ENCODE peak calls at places on chromosomes 16 and 17, in nine cellular contexts. One of them, this sample, is unnamed.

GRCh38 chr16:49019826-49020401 is 261.7 kb downstream of the CBLN1 start:
- DNase-seq in psoas muscle: no peak
- DNase-seq in neural progenitor cell: no peak
- DNase-seq in NB4: no peak
- DNase-seq in kidney: no peak
- DNase-seq in retinal pigment epithelial cell: no peak
- DNase-seq in astrocyte of the spinal cord: peak
- DNase-seq in adrenal gland: no peak
- DNase-seq in lower leg skin: peak
- DNase-seq in this sample: no peak

GRCh38 chr17:78257810-78258322 is 26.4 kb downstream of the TMEM235 start:
- DNase-seq in astrocyte of the spinal cord: peak
- DNase-seq in psoas muscle: no peak
- DNase-seq in lower leg skin: no peak
- DNase-seq in neural progenitor cell: no peak
- DNase-seq in NB4: peak
- DNase-seq in retinal pigment epithelial cell: no peak
- DNase-seq in kidney: peak
- DNase-seq in adrenal gland: no peak
- DNase-seq in this sample: peak

GRCh38 chr16:12257926-12258561 is 281.5 kb downstream of the SNX29 start:
- DNase-seq in kidney: no peak
- DNase-seq in neural progenitor cell: peak
- DNase-seq in psoas muscle: no peak
- DNase-seq in lower leg skin: no peak
- DNase-seq in retinal pigment epithelial cell: no peak
- DNase-seq in adrenal gland: no peak
- DNase-seq in NB4: no peak
- DNase-seq in astrocyte of the spinal cord: no peak
- DNase-seq in this sample: no peak

GRCh38 chr16:57637424-57637823 is 9.0 kb downstream of the ADGRG1 start:
- DNase-seq in psoas muscle: peak
- DNase-seq in NB4: no peak
- DNase-seq in neural progenitor cell: peak
- DNase-seq in kidney: no peak
- DNase-seq in adrenal gland: peak
- DNase-seq in astrocyte of the spinal cord: no peak
- DNase-seq in lower leg skin: no peak
- DNase-seq in retinal pigment epithelial cell: no peak
- DNase-seq in this sample: peak

GRCh38 chr16:85471469-85472431 is 141.4 kb upstream of the GSE1 start:
- DNase-seq in neural progenitor cell: no peak
- DNase-seq in lower leg skin: no peak
- DNase-seq in retinal pigment epithelial cell: no peak
- DNase-seq in astrocyte of the spinal cord: no peak
- DNase-seq in psoas muscle: no peak
- DNase-seq in kidney: no peak
- DNase-seq in adrenal gland: no peak
- DNase-seq in NB4: no peak
- DNase-seq in this sample: no peak

GRCh38 chr17:72175787-72176515 is 55.1 kb downstream of the SOX9 start:
- DNase-seq in astrocyte of the spinal cord: no peak
- DNase-seq in lower leg skin: no peak
- DNase-seq in psoas muscle: no peak
- DNase-seq in adrenal gland: no peak
- DNase-seq in retinal pigment epithelial cell: peak
- DNase-seq in NB4: no peak
- DNase-seq in kidney: peak
- DNase-seq in neural progenitor cell: no peak
- DNase-seq in this sample: no peak

GRCh38 chr17:49993423-49994037 is 1.5 kb downstream of the DLX3 start:
- DNase-seq in retinal pigment epithelial cell: no peak
- DNase-seq in lower leg skin: peak
- DNase-seq in psoas muscle: no peak
- DNase-seq in neural progenitor cell: peak
- DNase-seq in kidney: no peak
- DNase-seq in NB4: peak
- DNase-seq in adrenal gland: no peak
- DNase-seq in astrocyte of the spinal cord: no peak
- DNase-seq in this sample: no peak

GRCh38 chr16:85128079-85128837 is 16.0 kb upstream of the CIBAR2 start:
- DNase-seq in NB4: no peak
- DNase-seq in kidney: no peak
- DNase-seq in lower leg skin: no peak
- DNase-seq in psoas muscle: no peak
- DNase-seq in retinal pigment epithelial cell: no peak
- DNase-seq in adrenal gland: no peak
- DNase-seq in astrocyte of the spinal cord: no peak
- DNase-seq in neural progenitor cell: no peak
- DNase-seq in this sample: no peak

GRCh38 chr17:40331743-40332641 is 23.0 kb downstream of the RARA start:
- DNase-seq in neural progenitor cell: no peak
- DNase-seq in lower leg skin: peak
- DNase-seq in adrenal gland: peak
- DNase-seq in retinal pigment epithelial cell: peak
- DNase-seq in psoas muscle: peak
- DNase-seq in kidney: peak
- DNase-seq in astrocyte of the spinal cord: peak
- DNase-seq in NB4: no peak
- DNase-seq in this sample: peak

GRCh38 chr16:70162041-70162451 is 11.5 kb upstream of the CLEC18C start:
- DNase-seq in neural progenitor cell: no peak
- DNase-seq in astrocyte of the spinal cord: peak
- DNase-seq in lower leg skin: no peak
- DNase-seq in psoas muscle: no peak
- DNase-seq in adrenal gland: no peak
- DNase-seq in kidney: no peak
- DNase-seq in NB4: peak
- DNase-seq in retinal pigment epithelial cell: peak
- DNase-seq in this sample: peak

GRCh38 chr16:734981-735881 is 5.6 kb downstream of the CIAO3 start:
- DNase-seq in adrenal gland: no peak
- DNase-seq in NB4: no peak
- DNase-seq in psoas muscle: no peak
- DNase-seq in neural progenitor cell: no peak
- DNase-seq in lower leg skin: no peak
- DNase-seq in kidney: no peak
- DNase-seq in astrocyte of the spinal cord: no peak
- DNase-seq in retinal pigment epithelial cell: no peak
- DNase-seq in this sample: no peak

GRCh38 chr16:732936-733335 is 6.0 kb downstream of the HAGHL start:
- DNase-seq in kidney: no peak
- DNase-seq in lower leg skin: no peak
- DNase-seq in astrocyte of the spinal cord: no peak
- DNase-seq in NB4: no peak
- DNase-seq in retinal pigment epithelial cell: no peak
- DNase-seq in psoas muscle: no peak
- DNase-seq in adrenal gland: peak
- DNase-seq in neural progenitor cell: no peak
- DNase-seq in this sample: no peak

GRCh38 chr16:734208-734980 is 6.4 kb downstream of the CIAO3 start:
- DNase-seq in NB4: peak
- DNase-seq in adrenal gland: no peak
- DNase-seq in neural progenitor cell: no peak
- DNase-seq in retinal pigment epithelial cell: no peak
- DNase-seq in kidney: no peak
- DNase-seq in astrocyte of the spinal cord: no peak
- DNase-seq in lower leg skin: no peak
- DNase-seq in psoas muscle: no peak
- DNase-seq in this sample: no peak

GRCh38 chr16:732332-732731 is 5.4 kb downstream of the HAGHL start:
- DNase-seq in NB4: no peak
- DNase-seq in adrenal gland: no peak
- DNase-seq in lower leg skin: no peak
- DNase-seq in psoas muscle: no peak
- DNase-seq in retinal pigment epithelial cell: no peak
- DNase-seq in astrocyte of the spinal cord: no peak
- DNase-seq in neural progenitor cell: no peak
- DNase-seq in kidney: no peak
- DNase-seq in this sample: no peak

GRCh38 chr16:733382-734207 is 6.7 kb downstream of the HAGHL start:
- DNase-seq in lower leg skin: no peak
- DNase-seq in retinal pigment epithelial cell: no peak
- DNase-seq in neural progenitor cell: peak
- DNase-seq in kidney: peak
- DNase-seq in NB4: peak
- DNase-seq in psoas muscle: no peak
- DNase-seq in adrenal gland: peak
- DNase-seq in astrocyte of the spinal cord: no peak
- DNase-seq in this sample: no peak
- TF ChIP-seq CTCF in lower leg skin: no peak
- TF ChIP-seq CTCF in retinal pigment epithelial cell: peak
- TF ChIP-seq CTCF in neural progenitor cell: peak
- TF ChIP-seq CTCF in kidney: no peak
- TF ChIP-seq CTCF in NB4: peak
- TF ChIP-seq CTCF in psoas muscle: peak
- TF ChIP-seq CTCF in adrenal gland: peak
- TF ChIP-seq CTCF in astrocyte of the spinal cord: peak
- TF ChIP-seq CTCF in this sample: peak

GRCh38 chr17:74860229-74860998 is 729 bp upstream of the GRIN2C start:
- DNase-seq in neural progenitor cell: peak
- DNase-seq in retinal pigment epithelial cell: no peak
- DNase-seq in astrocyte of the spinal cord: no peak
- DNase-seq in lower leg skin: no peak
- DNase-seq in adrenal gland: no peak
- DNase-seq in psoas muscle: no peak
- DNase-seq in kidney: no peak
- DNase-seq in NB4: no peak
- DNase-seq in this sample: no peak
- H3K4me3 ChIP-seq in neural progenitor cell: peak
- H3K4me3 ChIP-seq in retinal pigment epithelial cell: no peak
- H3K4me3 ChIP-seq in astrocyte of the spinal cord: no peak
- H3K4me3 ChIP-seq in lower leg skin: no peak
- H3K4me3 ChIP-seq in adrenal gland: no peak
- H3K4me3 ChIP-seq in psoas muscle: peak
- H3K4me3 ChIP-seq in kidney: no peak
- H3K4me3 ChIP-seq in NB4: no peak
- H3K4me3 ChIP-seq in this sample: no peak

GRCh38 chr16:88582912-88583575 is 12.8 kb downstream of the ZC3H18 start:
- DNase-seq in kidney: no peak
- DNase-seq in lower leg skin: no peak
- DNase-seq in NB4: no peak
- DNase-seq in astrocyte of the spinal cord: no peak
- DNase-seq in neural progenitor cell: no peak
- DNase-seq in adrenal gland: no peak
- DNase-seq in psoas muscle: peak
- DNase-seq in retinal pigment epithelial cell: no peak
- DNase-seq in this sample: no peak
- TF ChIP-seq CTCF in kidney: no peak
- TF ChIP-seq CTCF in lower leg skin: no peak
- TF ChIP-seq CTCF in NB4: no peak
- TF ChIP-seq CTCF in astrocyte of the spinal cord: no peak
- TF ChIP-seq CTCF in neural progenitor cell: no peak
- TF ChIP-seq CTCF in adrenal gland: no peak
- TF ChIP-seq CTCF in psoas muscle: no peak
- TF ChIP-seq CTCF in retinal pigment epithelial cell: no peak
- TF ChIP-seq CTCF in this sample: no peak

GRCh38 chr16:647173-647902 is 1.8 kb upstream of the WDR90 start:
- DNase-seq in NB4: no peak
- DNase-seq in kidney: no peak
- DNase-seq in psoas muscle: no peak
- DNase-seq in retinal pigment epithelial cell: no peak
- DNase-seq in lower leg skin: no peak
- DNase-seq in astrocyte of the spinal cord: no peak
- DNase-seq in neural progenitor cell: no peak
- DNase-seq in adrenal gland: no peak
- DNase-seq in this sample: no peak
- H3K4me3 ChIP-seq in NB4: no peak
- H3K4me3 ChIP-seq in kidney: peak
- H3K4me3 ChIP-seq in psoas muscle: peak
- H3K4me3 ChIP-seq in retinal pigment epithelial cell: no peak
- H3K4me3 ChIP-seq in lower leg skin: no peak
- H3K4me3 ChIP-seq in astrocyte of the spinal cord: no peak
- H3K4me3 ChIP-seq in neural progenitor cell: no peak
- H3K4me3 ChIP-seq in adrenal gland: no peak
- H3K4me3 ChIP-seq in this sample: no peak

GRCh38 chr16:35431829-35432663 is 1972.6 kb downstream of the TP53TG3F start:
- DNase-seq in NB4: peak
- DNase-seq in astrocyte of the spinal cord: no peak
- DNase-seq in lower leg skin: no peak
- DNase-seq in neural progenitor cell: no peak
- DNase-seq in kidney: no peak
- DNase-seq in adrenal gland: no peak
- DNase-seq in psoas muscle: no peak
- DNase-seq in retinal pigment epithelial cell: no peak
- DNase-seq in this sample: no peak
- TF ChIP-seq CTCF in NB4: peak
- TF ChIP-seq CTCF in astrocyte of the spinal cord: peak
- TF ChIP-seq CTCF in lower leg skin: no peak
- TF ChIP-seq CTCF in neural progenitor cell: peak
- TF ChIP-seq CTCF in kidney: peak
- TF ChIP-seq CTCF in adrenal gland: peak
- TF ChIP-seq CTCF in psoas muscle: peak
- TF ChIP-seq CTCF in retinal pigment epithelial cell: peak
- TF ChIP-seq CTCF in this sample: peak